ENCODE peak calls at places on chromosomes 1 and 21, in seven cellular contexts. A is endothelial cell; P is OCI-LY7; W is prostate gland; T is stimulated activated CD8-positive, alpha-beta memory T cell treated with anti-CD3 and anti-CD28 coated beads, Interleukin-15, amount 100 ng/mL, for 24 hours; J is HFF-Myc; R is HAP-1. L is an unnamed sample.

GRCh38 chr1:237756304-237756967 is 134.3 kb downstream of the ZP4 start:
- DNase-seq in A (no peak), P (no peak), W (no peak), T (no peak), J (no peak), R (no peak), L (peak; percentile 12)

GRCh38 chr1:29286194-29286767 is 50.0 kb downstream of the PTPRU start:
- DNase-seq in A (no peak), P (peak; percentile 3), W (no peak), T (no peak), J (no peak), R (no peak), L (peak; percentile 3)

GRCh38 chr21:37367758-37368535 is 1.4 kb downstream of the DYRK1A start:
- DNase-seq in A (peak; percentile 35), P (peak; percentile 36), W (peak; percentile 12), T (no peak), J (no peak), R (peak; percentile 43), L (peak; percentile 40)

GRCh38 chr1:6872573-6873261 is 87.5 kb downstream of the CAMTA1 start:
- DNase-seq in A (no peak), P (no peak), W (no peak), T (no peak), J (no peak), R (no peak), L (no peak)

GRCh38 chr1:96281491-96281890 is 440.1 kb upstream of the PTBP2 start:
- DNase-seq in A (no peak), P (no peak), W (no peak), T (no peak), J (no peak), R (no peak), L (no peak)

GRCh38 chr1:26281971-26282693 is 2.2 kb downstream of the SH3BGRL3 start:
- DNase-seq in A (no peak), P (no peak), W (no peak), T (no peak), J (no peak), R (peak; percentile 44), L (peak; percentile 63)

GRCh38 chr1:115052454-115053083 is 22.9 kb downstream of the TSHB start:
- DNase-seq in A (peak; percentile 52), P (peak; percentile 65), W (peak; percentile 56), T (no peak), J (no peak), R (peak; percentile 73), L (peak; percentile 81)

GRCh38 chr1:113141650-113142473 is 68.9 kb downstream of the LRIG2 start:
- DNase-seq in A (no peak), P (no peak), W (no peak), T (no peak), J (no peak), R (no peak), L (no peak)

GRCh38 chr1:192580351-192580962 is 4.9 kb downstream of the RGS1 start:
- DNase-seq in A (no peak), P (peak; percentile 48), W (peak; percentile 19), T (no peak), J (peak; percentile 56), R (peak; percentile 29), L (peak; percentile 49)

GRCh38 chr1:228205526-228206436 is 2.1 kb upstream of the OBSCN start:
- DNase-seq in A (no peak), P (no peak), W (no peak), T (no peak), J (no peak), R (no peak), L (no peak)

GRCh38 chr21:45372732-45373355 is 32.1 kb upstream of the COL18A1 start:
- DNase-seq in A (no peak), P (no peak), W (no peak), T (no peak), J (no peak), R (no peak), L (no peak)

GRCh38 chr1:12435639-12436344 is 182.2 kb downstream of the DHRS3 start:
- DNase-seq in A (no peak), P (peak; percentile 6), W (no peak), T (no peak), J (no peak), R (no peak), L (no peak)

GRCh38 chr1:202800742-202801141 is 7.5 kb downstream of the KDM5B start:
- DNase-seq in A (no peak), P (no peak), W (no peak), T (no peak), J (no peak), R (no peak), L (no peak)

GRCh38 chr1:89149229-89149628 is 23.3 kb upstream of the GBP2 start:
- DNase-seq in A (peak; percentile 17), P (no peak), W (no peak), T (no peak), J (no peak), R (peak; percentile 11), L (peak; percentile 58)

GRCh38 chr1:60427194-60427593 is 353.6 kb upstream of the C1orf87 start:
- DNase-seq in A (no peak), P (no peak), W (no peak), T (no peak), J (no peak), R (no peak), L (no peak)

GRCh38 chr1:239169276-239169675 is 217.1 kb upstream of the CHRM3 start:
- DNase-seq in A (no peak), P (no peak), W (no peak), T (no peak), J (no peak), R (no peak), L (no peak)

GRCh38 chr1:87810166-87810565 is 481.5 kb downstream of the LMO4 start:
- DNase-seq in A (no peak), P (no peak), W (no peak), T (no peak), J (no peak), R (no peak), L (no peak)

GRCh38 chr1:32200226-32201010 is at the start of gene CCDC28B:
- DNase-seq in A (peak; percentile 44), P (peak; percentile 61), W (peak; percentile 33), T (no peak), J (no peak), R (peak; percentile 84), L (peak; percentile 73)

GRCh38 chr1:95176859-95177258 is 57.2 kb upstream of the RWDD3 start:
- DNase-seq in A (no peak), P (peak; percentile 1), W (no peak), T (no peak), J (no peak), R (no peak), L (no peak)

GRCh38 chr1:60705026-60705425 is 377.3 kb upstream of the NFIA start:
- DNase-seq in A (no peak), P (no peak), W (no peak), T (no peak), J (no peak), R (no peak), L (no peak)

GRCh38 chr1:2585318-2586092 is 1.1 kb upstream of the PRXL2B start:
- DNase-seq in A (peak; percentile 46), P (peak; percentile 84), W (peak; percentile 36), T (no peak), J (no peak), R (peak; percentile 43), L (peak; percentile 81)

GRCh38 chr1:203507227-203507626 is 13.3 kb downstream of the OPTC start:
- DNase-seq in A (no peak), P (no peak), W (no peak), T (no peak), J (no peak), R (no peak), L (peak; percentile 33)

GRCh38 chr1:42168798-42169197 is 4.3 kb upstream of the GUCA2A start:
- DNase-seq in A (no peak), P (no peak), W (no peak), T (no peak), J (no peak), R (no peak), L (no peak)

GRCh38 chr1:57770236-57770635 is 346.4 kb upstream of the DAB1 start:
- DNase-seq in A (no peak), P (no peak), W (no peak), T (no peak), J (no peak), R (no peak), L (no peak)

GRCh38 chr1:157369808-157370521 is 182.3 kb downstream of the FCRL5 start:
- DNase-seq in A (peak; percentile 74), P (peak; percentile 71), W (peak; percentile 32), T (no peak), J (peak; percentile 12), R (peak; percentile 74), L (peak; percentile 70)

GRCh38 chr1:29639156-29639736 is 402.9 kb downstream of the PTPRU start:
- DNase-seq in A (no peak), P (no peak), W (no peak), T (no peak), J (no peak), R (no peak), L (no peak)

GRCh38 chr1:29633784-29634183 is 397.5 kb downstream of the PTPRU start:
- DNase-seq in A (no peak), P (no peak), W (no peak), T (no peak), J (no peak), R (no peak), L (no peak)

GRCh38 chr1:86155807-86156561 is 588 bp downstream of the COL24A1 start:
- DNase-seq in A (peak; percentile 30), P (no peak), W (no peak), T (no peak), J (no peak), R (peak; percentile 49), L (peak; percentile 54)

GRCh38 chr1:36248250-36248894 is 24.1 kb downstream of the THRAP3 start:
- DNase-seq in A (no peak), P (no peak), W (peak; percentile 58), T (no peak), J (peak; percentile 60), R (no peak), L (peak; percentile 61)

GRCh38 chr1:210883821-210884220 is 250.1 kb downstream of the KCNH1 start:
- DNase-seq in A (no peak), P (no peak), W (no peak), T (no peak), J (no peak), R (no peak), L (no peak)

GRCh38 chr1:197146108-197147095 is at the start of gene ASPM:
- DNase-seq in A (peak; percentile 91), P (peak; percentile 95), W (peak; percentile 93), T (peak; percentile 62), J (peak; percentile 81), R (peak; percentile 96), L (peak; percentile 97)

GRCh38 chr1:237672748-237673147 is 218.0 kb downstream of the ZP4 start:
- DNase-seq in A (no peak), P (peak; percentile 1), W (no peak), T (no peak), J (no peak), R (peak; percentile 12), L (peak; percentile 30)

GRCh38 chr1:110209715-110210603 is at the start of gene KCNC4:
- DNase-seq in A (peak; percentile 75), P (peak; percentile 89), W (peak; percentile 83), T (peak; percentile 75), J (no peak), R (peak; percentile 92), L (peak; percentile 81)

GRCh38 chr1:66168919-66169725 is 364.8 kb upstream of the SGIP1 start:
- DNase-seq in A (no peak), P (peak; percentile 23), W (no peak), T (no peak), J (no peak), R (no peak), L (no peak)